ENCODE peak calls at places on chromosome 21, in nine cellular contexts. O is heart left ventricle; N is stomach; G is ELR; T is stimulated activated CD8-positive, alpha-beta memory T cell treated with anti-CD3 and anti-CD28 coated beads, Interleukin-4, amount 100 ng/mL, for 4 hours; I is cardiac fibroblast; M is T follicular helper cell; H is choroid plexus epithelial cell; S is T-helper 9 cell. Z is an unnamed sample.

GRCh38 chr21:37060296-37060695 is 12.6 kb downstream of the PIGP start:
- DNase-seq in N (peak), M (no peak), O (peak), H (peak), G (peak), I (peak), T (no peak), S (no peak), Z (peak)

GRCh38 chr21:43921602-43921978 is 56.6 kb downstream of the AGPAT3 start:
- DNase-seq in N (no peak), G (no peak), M (peak), S (no peak), I (no peak), O (no peak), T (no peak), H (no peak), Z (peak)

GRCh38 chr21:37565530-37566223 is 199.1 kb downstream of the DYRK1A start:
- DNase-seq in S (no peak), M (no peak), I (peak), G (peak), T (no peak), H (peak), N (no peak), O (no peak), Z (no peak)

GRCh38 chr21:44618504-44618903 is 6.6 kb downstream of the KRTAP10-8 start:
- DNase-seq in H (peak), G (peak), S (no peak), N (no peak), I (peak), T (no peak), O (peak), M (no peak), Z (no peak)

GRCh38 chr21:45109831-45110492 is 35.6 kb downstream of the ADARB1 start:
- DNase-seq in O (no peak), T (peak), I (no peak), M (no peak), G (no peak), S (no peak), H (no peak), N (no peak), Z (peak)

GRCh38 chr21:36247316-36247715 is 72.7 kb upstream of the MORC3 start:
- DNase-seq in H (peak), G (no peak), N (no peak), I (no peak), O (no peak), M (no peak), S (no peak), T (no peak), Z (no peak)

GRCh38 chr21:25024639-25025038 is 582.6 kb downstream of the MRPL39 start:
- DNase-seq in N (no peak), G (no peak), T (no peak), M (no peak), I (no peak), O (no peak), H (no peak), S (no peak), Z (no peak)

GRCh38 chr21:42121792-42122191 is 50.7 kb downstream of the UMODL1 start:
- DNase-seq in H (no peak), I (no peak), T (no peak), S (no peak), O (no peak), M (no peak), G (no peak), N (peak), Z (peak)

GRCh38 chr21:39660191-39660590 is 47.5 kb downstream of the B3GALT5 start:
- DNase-seq in O (peak), G (peak), S (no peak), N (no peak), T (no peak), H (peak), I (peak), M (no peak), Z (no peak)

GRCh38 chr21:14737922-14738321 is 191.8 kb upstream of the SAMSN1 start:
- DNase-seq in H (peak), M (peak), O (no peak), I (peak), S (peak), T (peak), G (peak), N (peak), Z (peak)

GRCh38 chr21:41927727-41928409 is 25.9 kb downstream of the C2CD2 start:
- DNase-seq in N (no peak), T (no peak), G (no peak), S (no peak), M (no peak), I (no peak), O (no peak), H (no peak), Z (no peak)

GRCh38 chr21:45351526-45352275 is 53.3 kb upstream of the COL18A1 start:
- DNase-seq in N (no peak), I (no peak), T (no peak), M (no peak), H (no peak), S (no peak), G (no peak), O (peak), Z (no peak)

GRCh38 chr21:45882641-45883040 is 98.9 kb upstream of the COL6A1 start:
- DNase-seq in T (no peak), M (no peak), S (no peak), I (no peak), O (no peak), G (no peak), H (no peak), N (no peak), Z (no peak)

GRCh38 chr21:32771134-32771523 is 426 bp downstream of the PAXBP1 start:
- DNase-seq in S (peak), T (peak), G (peak), M (peak), N (peak), H (peak), I (peak), O (peak), Z (peak)

GRCh38 chr21:41884501-41885030 is 5.4 kb upstream of the PRDM15 start:
- DNase-seq in S (no peak), G (no peak), H (no peak), O (no peak), M (no peak), T (no peak), N (no peak), I (no peak), Z (no peak)

GRCh38 chr21:42149656-42150457 is 69.1 kb upstream of the ABCG1 start:
- DNase-seq in S (no peak), T (no peak), I (no peak), O (no peak), G (no peak), H (no peak), M (no peak), N (no peak), Z (no peak)

GRCh38 chr21:33075128-33075527 is 5.2 kb downstream of the OLIG1 start:
- DNase-seq in H (no peak), S (no peak), O (no peak), T (no peak), I (no peak), M (no peak), G (no peak), N (no peak), Z (no peak)

GRCh38 chr21:27519357-27519756 is 552.5 kb upstream of the ADAMTS5 start:
- DNase-seq in N (no peak), H (peak), M (no peak), O (no peak), T (no peak), G (peak), S (no peak), I (peak), Z (no peak)

GRCh38 chr21:43645414-43645891 is 13.8 kb downstream of the HSF2BP start:
- DNase-seq in S (no peak), G (peak), M (no peak), N (peak), T (no peak), H (peak), I (peak), O (peak), Z (no peak)

GRCh38 chr21:37770496-37770895 is 145.8 kb downstream of the KCNJ6 start:
- DNase-seq in T (no peak), N (no peak), G (no peak), H (no peak), S (no peak), O (no peak), M (no peak), I (no peak), Z (no peak)

GRCh38 chr21:44507673-44508425 is 32.1 kb downstream of the KRTAP10-1 start:
- DNase-seq in N (no peak), O (peak), M (no peak), I (no peak), S (no peak), H (no peak), G (no peak), T (no peak), Z (no peak)

GRCh38 chr21:40827509-40827908 is 19.4 kb downstream of the DSCAM start:
- DNase-seq in T (no peak), S (no peak), I (no peak), H (no peak), O (no peak), M (no peak), G (no peak), N (no peak), Z (no peak)

GRCh38 chr21:16644690-16645089 is 868.2 kb upstream of the CXADR start:
- DNase-seq in T (no peak), G (peak), O (no peak), I (peak), S (no peak), N (no peak), H (peak), M (no peak), Z (no peak)

GRCh38 chr21:31660134-31660565 is 657 bp downstream of the SOD1 start:
- DNase-seq in T (no peak), H (peak), I (peak), O (no peak), G (peak), S (no peak), M (no peak), N (no peak), Z (peak)

GRCh38 chr21:27580276-27580675 is 613.4 kb upstream of the ADAMTS5 start:
- DNase-seq in G (peak), I (peak), N (no peak), H (peak), O (no peak), T (no peak), M (no peak), S (no peak), Z (no peak)

GRCh38 chr21:42556476-42556875 is 42.8 kb downstream of the SLC37A1 start:
- DNase-seq in N (no peak), T (no peak), O (no peak), I (no peak), H (no peak), S (no peak), M (no peak), G (no peak), Z (no peak)

GRCh38 chr21:14554948-14555347 is 8.8 kb upstream of the SAMSN1 start:
- DNase-seq in O (no peak), T (no peak), H (peak), S (no peak), M (no peak), I (no peak), N (no peak), G (peak), Z (peak)

GRCh38 chr21:32529679-32530078 is 55.6 kb downstream of the TCP10L start:
- DNase-seq in S (no peak), T (no peak), G (no peak), N (no peak), H (peak), O (no peak), I (no peak), M (no peak), Z (no peak)

GRCh38 chr21:46057111-46057709 is 40.7 kb upstream of the COL6A2 start:
- DNase-seq in S (no peak), O (no peak), M (no peak), N (no peak), T (peak), H (no peak), G (no peak), I (no peak), Z (peak)

Z was measured in DND-41.